ENCODE peak calls at places on chromosomes 16 and 17, in five cellular contexts. One of them, this sample, is unnamed. For H3K4me1, the result is how much of the 10 kb centered on the place peaks cover.

GRCh38 chr17:33628500-33629336 is 335.6 kb upstream of the ASIC2 start:
- DNase-seq in GM12878: no peak
- DNase-seq in endothelial cell of umbilical vein: no peak
- DNase-seq in neural progenitor cell: no peak
- DNase-seq in gastrocnemius medialis: no peak
- DNase-seq in this sample: no peak

GRCh38 chr17:63571632-63572310 is 21.5 kb downstream of the DCAF7 start:
- DNase-seq in GM12878: no peak
- DNase-seq in neural progenitor cell: no peak
- DNase-seq in gastrocnemius medialis: no peak
- DNase-seq in endothelial cell of umbilical vein: peak
- DNase-seq in this sample: no peak

GRCh38 chr17:9002610-9003354 is 18.5 kb upstream of the NTN1 start:
- DNase-seq in neural progenitor cell: peak
- DNase-seq in endothelial cell of umbilical vein: no peak
- DNase-seq in gastrocnemius medialis: no peak
- DNase-seq in GM12878: no peak
- DNase-seq in this sample: no peak

GRCh38 chr17:40058151-40058784 is 4.1 kb upstream of the MED24 start:
- DNase-seq in GM12878: no peak
- DNase-seq in gastrocnemius medialis: no peak
- DNase-seq in endothelial cell of umbilical vein: peak
- DNase-seq in neural progenitor cell: no peak
- DNase-seq in this sample: no peak

GRCh38 chr16:56849690-56850680 is 15.0 kb upstream of the SLC12A3 start:
- DNase-seq in endothelial cell of umbilical vein: no peak
- DNase-seq in neural progenitor cell: no peak
- DNase-seq in gastrocnemius medialis: no peak
- DNase-seq in GM12878: no peak
- DNase-seq in this sample: no peak

GRCh38 chr16:1288813-1289479 is 20.5 kb upstream of the UBE2I start:
- DNase-seq in neural progenitor cell: peak
- DNase-seq in endothelial cell of umbilical vein: no peak
- DNase-seq in GM12878: no peak
- DNase-seq in gastrocnemius medialis: no peak
- DNase-seq in this sample: no peak

GRCh38 chr16:50278251-50278650 is 11.9 kb downstream of the ADCY7 start:
- DNase-seq in neural progenitor cell: no peak
- DNase-seq in gastrocnemius medialis: no peak
- DNase-seq in endothelial cell of umbilical vein: no peak
- DNase-seq in GM12878: no peak
- DNase-seq in this sample: no peak

GRCh38 chr16:17301593-17302135 is 169.1 kb downstream of the XYLT1 start:
- DNase-seq in neural progenitor cell: no peak
- DNase-seq in gastrocnemius medialis: peak
- DNase-seq in GM12878: peak
- DNase-seq in endothelial cell of umbilical vein: no peak
- DNase-seq in this sample: no peak

GRCh38 chr17:35660902-35661301 is 70.5 kb upstream of the RASL10B start:
- DNase-seq in endothelial cell of umbilical vein: no peak
- DNase-seq in neural progenitor cell: no peak
- DNase-seq in gastrocnemius medialis: peak
- DNase-seq in GM12878: no peak
- DNase-seq in this sample: no peak

GRCh38 chr16:67114793-67115192 is 5.1 kb downstream of the PHAF1 start:
- DNase-seq in gastrocnemius medialis: no peak
- DNase-seq in neural progenitor cell: no peak
- DNase-seq in GM12878: no peak
- DNase-seq in endothelial cell of umbilical vein: no peak
- DNase-seq in this sample: no peak

GRCh38 chr16:49116873-49117272 is 164.8 kb downstream of the CBLN1 start:
- DNase-seq in endothelial cell of umbilical vein: no peak
- DNase-seq in GM12878: no peak
- DNase-seq in neural progenitor cell: no peak
- DNase-seq in gastrocnemius medialis: no peak
- DNase-seq in this sample: no peak

GRCh38 chr17:75808905-75809621 is 24.5 kb downstream of the UNK start:
- DNase-seq in GM12878: peak
- DNase-seq in endothelial cell of umbilical vein: no peak
- DNase-seq in gastrocnemius medialis: peak
- DNase-seq in neural progenitor cell: no peak
- DNase-seq in this sample: no peak

GRCh38 chr16:54086791-54087190 is 199.8 kb downstream of the IRX3 start:
- DNase-seq in neural progenitor cell: no peak
- DNase-seq in GM12878: no peak
- DNase-seq in gastrocnemius medialis: no peak
- DNase-seq in endothelial cell of umbilical vein: no peak
- DNase-seq in this sample: no peak

GRCh38 chr16:4680673-4681470 is 12.5 kb upstream of the NUDT16L1 start:
- DNase-seq in neural progenitor cell: no peak
- DNase-seq in gastrocnemius medialis: no peak
- DNase-seq in endothelial cell of umbilical vein: no peak
- DNase-seq in GM12878: no peak
- DNase-seq in this sample: peak

GRCh38 chr17:83090424-83091256 is 11.2 kb downstream of the METRNL start:
- DNase-seq in GM12878: no peak
- DNase-seq in endothelial cell of umbilical vein: no peak
- DNase-seq in neural progenitor cell: no peak
- DNase-seq in gastrocnemius medialis: no peak
- DNase-seq in this sample: no peak
- H3K4me3 ChIP-seq in GM12878: no peak
- H3K4me3 ChIP-seq in endothelial cell of umbilical vein: no peak
- H3K4me3 ChIP-seq in neural progenitor cell: no peak
- H3K4me3 ChIP-seq in gastrocnemius medialis: no peak
- H3K4me3 ChIP-seq in this sample: no peak

DNA sequence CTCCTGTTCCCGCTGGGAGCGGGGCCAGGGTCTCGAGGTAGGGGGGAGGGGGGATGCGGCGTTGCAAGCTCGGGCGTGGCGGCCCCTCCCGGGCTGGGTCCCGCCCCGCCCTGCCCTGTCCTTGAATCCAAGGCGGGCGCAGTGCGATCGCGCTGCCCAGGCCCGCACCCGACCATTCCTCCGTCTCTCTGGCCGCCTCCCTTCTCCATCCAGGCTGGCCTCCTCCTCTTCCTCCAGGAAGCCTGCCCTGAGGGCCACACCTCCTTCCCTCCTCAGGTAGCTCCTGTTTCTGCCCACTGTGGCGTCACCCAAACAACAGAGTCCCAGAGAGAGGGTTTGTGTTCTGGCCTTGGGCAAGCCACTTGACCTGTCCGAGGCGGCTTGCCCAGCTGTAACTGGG is 43.0 kb upstream of the TAC4 start:
- DNase-seq in neural progenitor cell: no peak
- DNase-seq in gastrocnemius medialis: no peak
- DNase-seq in endothelial cell of umbilical vein: no peak
- DNase-seq in GM12878: no peak
- DNase-seq in this sample: no peak
- H3K4me1 ChIP-seq in neural progenitor cell: under half
- H3K4me1 ChIP-seq in gastrocnemius medialis: under half
- H3K4me1 ChIP-seq in endothelial cell of umbilical vein: under half
- H3K4me1 ChIP-seq in GM12878: under half
- H3K4me1 ChIP-seq in this sample: under half

GRCh38 chr17:4364622-4365041 is 1.8 kb downstream of the UBE2G1 start:
- DNase-seq in neural progenitor cell: no peak
- DNase-seq in gastrocnemius medialis: peak
- DNase-seq in GM12878: no peak
- DNase-seq in endothelial cell of umbilical vein: no peak
- DNase-seq in this sample: no peak

GRCh38 chr17:4365103-4365627 is 1.3 kb downstream of the UBE2G1 start:
- DNase-seq in endothelial cell of umbilical vein: peak
- DNase-seq in neural progenitor cell: peak
- DNase-seq in GM12878: peak
- DNase-seq in gastrocnemius medialis: peak
- DNase-seq in this sample: peak

GRCh38 chr17:4358154-4358553 is 8.3 kb downstream of the UBE2G1 start:
- DNase-seq in endothelial cell of umbilical vein: no peak
- DNase-seq in GM12878: no peak
- DNase-seq in neural progenitor cell: no peak
- DNase-seq in gastrocnemius medialis: no peak
- DNase-seq in this sample: no peak

GRCh38 chr17:4365628-4366311 is 705 bp downstream of the UBE2G1 start:
- DNase-seq in gastrocnemius medialis: no peak
- DNase-seq in endothelial cell of umbilical vein: peak
- DNase-seq in neural progenitor cell: peak
- DNase-seq in GM12878: no peak
- DNase-seq in this sample: peak

DNA sequence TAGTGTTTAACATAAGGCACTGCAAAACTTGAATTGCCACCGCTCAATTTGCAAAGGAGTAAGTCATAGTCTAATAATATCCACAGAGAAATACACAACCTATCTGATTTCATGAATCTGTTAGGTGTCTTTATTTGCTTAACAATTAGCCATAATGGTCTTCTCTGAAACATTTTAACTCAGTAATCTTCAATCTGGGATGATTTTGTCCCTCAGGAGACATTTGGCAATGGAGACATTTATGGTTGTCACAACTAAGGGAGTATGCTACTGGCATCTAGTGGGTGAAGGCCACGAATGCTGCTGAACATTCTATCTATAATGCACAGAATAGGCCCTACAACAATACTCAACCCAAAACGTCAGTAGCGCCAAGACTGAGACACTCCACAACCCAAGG is 4.3 kb downstream of the UBE2G1 start:
- DNase-seq in neural progenitor cell: no peak
- DNase-seq in GM12878: no peak
- DNase-seq in endothelial cell of umbilical vein: no peak
- DNase-seq in gastrocnemius medialis: no peak
- DNase-seq in this sample: no peak
- TF ChIP-seq CTCF in neural progenitor cell: no peak
- TF ChIP-seq CTCF in GM12878: peak
- TF ChIP-seq CTCF in endothelial cell of umbilical vein: no peak
- TF ChIP-seq CTCF in gastrocnemius medialis: no peak
- TF ChIP-seq CTCF in this sample: no peak

GRCh38 chr17:80693511-80693910 is 148.9 kb downstream of the RPTOR start:
- DNase-seq in neural progenitor cell: no peak
- DNase-seq in GM12878: no peak
- DNase-seq in endothelial cell of umbilical vein: no peak
- DNase-seq in gastrocnemius medialis: no peak
- DNase-seq in this sample: no peak
- H3K4me3 ChIP-seq in neural progenitor cell: no peak
- H3K4me3 ChIP-seq in GM12878: no peak
- H3K4me3 ChIP-seq in endothelial cell of umbilical vein: no peak
- H3K4me3 ChIP-seq in gastrocnemius medialis: no peak
- H3K4me3 ChIP-seq in this sample: no peak

DNA sequence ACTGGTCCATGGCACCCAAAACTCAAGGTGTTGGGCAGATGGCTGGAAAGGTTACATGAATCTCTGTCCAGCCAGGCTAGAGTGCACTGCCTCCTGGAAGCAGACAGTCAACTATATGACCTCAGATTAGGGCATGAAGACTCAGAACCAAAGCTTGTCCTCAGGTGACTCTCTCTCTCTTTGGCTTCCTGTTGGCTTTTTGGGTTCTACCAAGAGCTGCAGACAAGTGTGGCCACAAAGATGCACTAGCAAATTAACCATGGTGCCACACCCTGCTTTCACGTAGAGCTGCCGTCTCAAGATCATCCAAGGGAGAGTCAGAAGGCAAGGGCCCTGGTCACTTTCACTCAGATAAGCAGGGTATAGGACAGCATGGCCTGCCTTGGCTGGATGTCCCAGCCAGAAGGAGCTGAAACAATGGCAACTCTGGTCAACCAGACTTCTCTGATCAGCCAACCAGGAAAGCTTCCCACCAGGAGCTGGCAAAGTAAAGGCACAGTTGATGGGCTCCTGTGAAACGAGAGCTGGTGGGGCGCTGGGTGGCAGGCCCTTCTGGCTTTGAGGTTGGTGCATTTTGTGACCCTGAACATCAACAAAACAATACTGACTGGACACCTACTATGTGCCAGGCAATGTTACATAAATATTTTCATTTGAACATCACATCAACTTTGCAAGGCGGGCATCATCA is 31.9 kb downstream of the CUEDC1 start:
- DNase-seq in endothelial cell of umbilical vein: no peak
- DNase-seq in neural progenitor cell: no peak
- DNase-seq in gastrocnemius medialis: no peak
- DNase-seq in GM12878: no peak
- DNase-seq in this sample: no peak
- H3K4me1 ChIP-seq in endothelial cell of umbilical vein: under half
- H3K4me1 ChIP-seq in neural progenitor cell: half or more
- H3K4me1 ChIP-seq in gastrocnemius medialis: half or more
- H3K4me1 ChIP-seq in GM12878: under half
- H3K4me1 ChIP-seq in this sample: under half

DNA sequence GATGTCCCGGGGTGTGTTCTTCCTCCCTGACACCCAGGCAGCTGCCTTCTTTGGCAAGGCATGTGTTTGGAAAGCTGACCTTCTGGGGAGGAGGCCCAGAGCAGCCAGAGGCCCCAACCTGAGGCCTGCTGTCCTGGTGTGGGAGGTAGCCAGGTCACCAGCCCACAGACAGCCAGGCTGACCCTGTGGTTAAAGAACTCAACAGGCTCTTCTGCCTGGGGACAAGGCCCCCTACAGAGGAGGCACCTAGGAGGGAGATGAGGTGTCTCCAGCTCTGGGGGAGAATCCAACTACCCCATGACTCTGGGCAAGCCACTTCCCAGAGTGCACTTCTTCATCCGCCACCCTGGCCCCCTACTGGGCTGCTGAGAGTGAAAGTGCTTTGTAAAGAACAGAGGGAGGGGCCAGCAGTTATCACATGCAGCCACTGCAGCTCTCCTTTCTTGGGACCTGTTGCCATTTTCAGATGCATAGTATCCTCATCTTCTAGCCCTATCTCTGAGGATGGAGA is 13.1 kb upstream of the SREBF1 start:
- DNase-seq in endothelial cell of umbilical vein: peak
- DNase-seq in GM12878: peak
- DNase-seq in neural progenitor cell: peak
- DNase-seq in gastrocnemius medialis: peak
- DNase-seq in this sample: peak
- TF ChIP-seq CTCF in endothelial cell of umbilical vein: peak
- TF ChIP-seq CTCF in GM12878: peak
- TF ChIP-seq CTCF in neural progenitor cell: no peak
- TF ChIP-seq CTCF in gastrocnemius medialis: peak
- TF ChIP-seq CTCF in this sample: no peak

GRCh38 chr17:42421479-42422332 is 1.4 kb downstream of the CAVIN1 start:
- DNase-seq in endothelial cell of umbilical vein: peak
- DNase-seq in neural progenitor cell: peak
- DNase-seq in gastrocnemius medialis: no peak
- DNase-seq in GM12878: no peak
- DNase-seq in this sample: peak

GRCh38 chr17:42424991-42425610 is 2.0 kb upstream of the CAVIN1 start:
- DNase-seq in GM12878: no peak
- DNase-seq in gastrocnemius medialis: no peak
- DNase-seq in neural progenitor cell: no peak
- DNase-seq in endothelial cell of umbilical vein: no peak
- DNase-seq in this sample: no peak

GRCh38 chr17:42423766-42424165 is 710 bp upstream of the CAVIN1 start:
- DNase-seq in neural progenitor cell: no peak
- DNase-seq in GM12878: no peak
- DNase-seq in endothelial cell of umbilical vein: no peak
- DNase-seq in gastrocnemius medialis: no peak
- DNase-seq in this sample: no peak

GRCh38 chr17:42422412-42422957 is 571 bp downstream of the CAVIN1 start:
- DNase-seq in gastrocnemius medialis: no peak
- DNase-seq in endothelial cell of umbilical vein: no peak
- DNase-seq in GM12878: no peak
- DNase-seq in neural progenitor cell: peak
- DNase-seq in this sample: peak

GRCh38 chr17:42422958-42423712 is at the start of gene CAVIN1:
- DNase-seq in gastrocnemius medialis: peak
- DNase-seq in GM12878: no peak
- DNase-seq in endothelial cell of umbilical vein: peak
- DNase-seq in neural progenitor cell: peak
- DNase-seq in this sample: peak
- H3K4me3 ChIP-seq in gastrocnemius medialis: peak
- H3K4me3 ChIP-seq in GM12878: peak
- H3K4me3 ChIP-seq in endothelial cell of umbilical vein: peak
- H3K4me3 ChIP-seq in neural progenitor cell: peak
- H3K4me3 ChIP-seq in this sample: peak

This sample was measured in left lung.